ENCODE peak calls at places on chromosomes 4 and X, in eight cellular contexts. I, D, B, P, L, G, K and R are unnamed samples.

GRCh38 chr4:37989398-37990260 is 29.4 kb downstream of the PTTG2 start:
- ATAC-seq in I (peak), D (no peak), B (peak), P (peak), L (peak), G (no peak), K (no peak), R (no peak)

GRCh38 chr4:175807596-175807995 is 4.5 kb downstream of the GPM6A start:
- ATAC-seq in I (no peak), D (no peak), B (no peak), P (no peak), L (no peak), G (no peak), K (no peak), R (no peak)

GRCh38 chrX:134023851-134024281 is 38.5 kb upstream of the GPC3 start:
- ATAC-seq in I (no peak), D (no peak), B (peak), P (no peak), L (peak), G (no peak), K (no peak), R (no peak)

GRCh38 chrX:66071116-66071515 is 31.2 kb upstream of the VSIG4 start:
- ATAC-seq in I (no peak), D (no peak), B (no peak), P (no peak), L (no peak), G (no peak), K (no peak), R (no peak)

GRCh38 chr4:151468715-151469696 is 60.0 kb downstream of the FHIP1A start:
- ATAC-seq in I (no peak), D (no peak), B (no peak), P (no peak), L (no peak), G (no peak), K (no peak), R (peak)

GRCh38 chr4:48767055-48767454 is 13.0 kb downstream of the FRYL start:
- ATAC-seq in I (no peak), D (no peak), B (no peak), P (no peak), L (no peak), G (no peak), K (no peak), R (no peak)

GRCh38 chrX:153766098-153766817 is 2.2 kb downstream of the PLXNB3 start:
- ATAC-seq in I (peak), D (peak), B (peak), P (no peak), L (peak), G (no peak), K (no peak), R (peak)

GRCh38 chr4:125489952-125490690 is 175.4 kb downstream of the FAT4 start:
- ATAC-seq in I (no peak), D (no peak), B (no peak), P (no peak), L (no peak), G (no peak), K (no peak), R (no peak)

GRCh38 chrX:30906726-30907125 is 17.7 kb upstream of the TAB3 start:
- ATAC-seq in I (no peak), D (no peak), B (no peak), P (no peak), L (no peak), G (no peak), K (no peak), R (no peak)

GRCh38 chr4:14924080-14924916 is 78.0 kb upstream of the CPEB2 start:
- ATAC-seq in I (no peak), D (no peak), B (peak), P (peak), L (no peak), G (no peak), K (peak), R (no peak)

GRCh38 chr4:169315530-169316306 is 45.0 kb upstream of the SH3RF1 start:
- ATAC-seq in I (peak), D (no peak), B (peak), P (no peak), L (peak), G (no peak), K (no peak), R (peak)

GRCh38 chrX:68433155-68433980 is at the start of gene OPHN1:
- ATAC-seq in I (peak), D (peak), B (peak), P (peak), L (peak), G (peak), K (peak), R (peak)

GRCh38 chr4:151202381-151202780 is 74.6 kb upstream of the PRSS48 start:
- ATAC-seq in I (no peak), D (no peak), B (no peak), P (no peak), L (no peak), G (no peak), K (no peak), R (no peak)

GRCh38 chrX:135437867-135438733 is 16.4 kb downstream of the SMIM10L2A start:
- ATAC-seq in I (no peak), D (peak), B (no peak), P (no peak), L (no peak), G (no peak), K (no peak), R (peak)

GRCh38 chr4:5773271-5773555 is 62.2 kb downstream of the EVC start:
- ATAC-seq in I (no peak), D (no peak), B (no peak), P (no peak), L (no peak), G (no peak), K (no peak), R (peak)

GRCh38 chr4:127622621-127622922 is 10.2 kb upstream of the INTU start:
- ATAC-seq in I (no peak), D (peak), B (no peak), P (no peak), L (no peak), G (no peak), K (no peak), R (no peak)

GRCh38 chr4:78325244-78326187 is 226.1 kb upstream of the ANXA3 start:
- ATAC-seq in I (no peak), D (no peak), B (no peak), P (no peak), L (no peak), G (no peak), K (no peak), R (peak)

GRCh38 chr4:22237155-22237751 is 278.6 kb downstream of the ADGRA3 start:
- ATAC-seq in I (no peak), D (no peak), B (no peak), P (no peak), L (peak), G (peak), K (no peak), R (peak)

GRCh38 chr4:10063544-10064300 is 42.4 kb upstream of the SLC2A9 start:
- ATAC-seq in I (peak), D (peak), B (peak), P (peak), L (peak), G (peak), K (no peak), R (peak)

GRCh38 chr4:169438057-169438480 is 167.3 kb upstream of the SH3RF1 start:
- ATAC-seq in I (no peak), D (no peak), B (no peak), P (no peak), L (no peak), G (no peak), K (no peak), R (no peak)

GRCh38 chrX:67296395-67296794 is 247.4 kb upstream of the AR start:
- ATAC-seq in I (no peak), D (no peak), B (no peak), P (no peak), L (no peak), G (no peak), K (no peak), R (no peak)

GRCh38 chr4:140359571-140360427 is 13.6 kb upstream of the SCOC start:
- ATAC-seq in I (peak), D (peak), B (peak), P (peak), L (peak), G (peak), K (peak), R (peak)

GRCh38 chrX:10015711-10016515 is 48.8 kb downstream of the CLDN34 start:
- ATAC-seq in I (peak), D (peak), B (peak), P (peak), L (no peak), G (peak), K (peak), R (peak)

GRCh38 chrX:148381603-148382002 is 118.8 kb upstream of the AFF2 start:
- ATAC-seq in I (no peak), D (no peak), B (no peak), P (no peak), L (no peak), G (no peak), K (peak), R (no peak)

GRCh38 chr4:145830699-145831098 is 107.9 kb downstream of the ZNF827 start:
- ATAC-seq in I (peak), D (no peak), B (peak), P (no peak), L (peak), G (no peak), K (no peak), R (no peak)

GRCh38 chrX:37378399-37378798 is 29.2 kb downstream of the PRRG1 start:
- ATAC-seq in I (no peak), D (no peak), B (peak), P (no peak), L (no peak), G (no peak), K (no peak), R (no peak)

GRCh38 chr4:83516042-83516772 is 19.7 kb upstream of the GPAT3 start:
- ATAC-seq in I (peak), D (no peak), B (no peak), P (no peak), L (peak), G (no peak), K (no peak), R (no peak)

GRCh38 chrX:45258741-45259402 is 58.2 kb upstream of the DIPK2B start:
- ATAC-seq in I (no peak), D (no peak), B (no peak), P (no peak), L (no peak), G (no peak), K (no peak), R (no peak)

GRCh38 chr4:140071806-140072205 is 82.2 kb downstream of the MAML3 start:
- ATAC-seq in I (peak), D (no peak), B (peak), P (peak), L (no peak), G (no peak), K (peak), R (peak)

GRCh38 chr4:89700766-89701165 is 136.2 kb downstream of the SNCA start:
- ATAC-seq in I (no peak), D (no peak), B (no peak), P (no peak), L (no peak), G (no peak), K (no peak), R (peak)

GRCh38 chr4:75011131-75011795 is 78.3 kb downstream of the PARM1 start:
- ATAC-seq in I (no peak), D (no peak), B (no peak), P (no peak), L (no peak), G (no peak), K (no peak), R (no peak)